ENCODE peak calls at places on chromosome 11, in ten cellular contexts. X is fibroblast of mammary gland, N is BJ, Z is heart left ventricle, G is choroid plexus epithelial cell, K is neural crest cell, I is endothelial cell, F is right atrium auricular region, O is prostate gland, A is neural progenitor cell. J is an unnamed sample.

GRCh38 chr11:66467756-66468155 is 1.1 kb downstream of the PELI3 start:
- DNase-seq in X (no peak), N (no peak), Z (peak; percentile 35), G (no peak), K (peak; percentile 58), I (no peak), F (no peak), O (no peak), A (peak; percentile 75), J (no peak)

GRCh38 chr11:75691804-75692203 is 23.0 kb upstream of the MAP6 start:
- DNase-seq in X (no peak), N (no peak), Z (no peak), G (no peak), K (no peak), I (no peak), F (no peak), O (no peak), A (no peak), J (no peak)

GRCh38 chr11:35030716-35031213 is 108.2 kb upstream of the CD44 start:
- DNase-seq in X (peak; percentile 99), N (peak; percentile 79), Z (peak; percentile 64), G (peak; percentile 94), K (no peak), I (no peak), F (peak; percentile 83), O (no peak), A (no peak), J (no peak)

GRCh38 chr11:57278721-57279095 is 41.7 kb upstream of the APLNR start:
- DNase-seq in X (no peak), N (no peak), Z (no peak), G (no peak), K (no peak), I (no peak), F (no peak), O (no peak), A (no peak), J (no peak)

GRCh38 chr11:27722117-27722844 is 22.0 kb upstream of the BDNF start:
- DNase-seq in X (peak; percentile 19), N (no peak), Z (no peak), G (peak; percentile 60), K (peak; percentile 18), I (peak; percentile 33), F (no peak), O (no peak), A (peak; percentile 58), J (no peak)

GRCh38 chr11:88402192-88402715 is 64.7 kb upstream of the CTSC start:
- DNase-seq in X (peak; percentile 91), N (peak; percentile 91), Z (no peak), G (peak; percentile 90), K (no peak), I (no peak), F (no peak), O (no peak), A (peak; percentile 7), J (no peak)

GRCh38 chr11:8604078-8604723 is 10.2 kb upstream of the STK33 start:
- DNase-seq in X (peak; percentile 100), N (peak; percentile 100), Z (no peak), G (peak; percentile 100), K (peak; percentile 56), I (peak; percentile 68), F (peak; percentile 73), O (no peak), A (peak; percentile 72), J (peak; percentile 75)

GRCh38 chr11:66694056-66694410 is 16.3 kb upstream of the RBM4B start:
- DNase-seq in X (no peak), N (no peak), Z (no peak), G (no peak), K (no peak), I (no peak), F (no peak), O (no peak), A (no peak), J (no peak)

GRCh38 chr11:47394322-47395224 is 13.8 kb upstream of the SLC39A13 start:
- DNase-seq in X (no peak), N (no peak), Z (peak; percentile 73), G (peak; percentile 88), K (no peak), I (peak; percentile 76), F (no peak), O (no peak), A (peak; percentile 2), J (no peak)

GRCh38 chr11:6584528-6584927 is 18.9 kb downstream of the RRP8 start:
- DNase-seq in X (no peak), N (no peak), Z (no peak), G (no peak), K (no peak), I (no peak), F (no peak), O (no peak), A (no peak), J (no peak)

GRCh38 chr11:44870615-44871176 is 80.0 kb downstream of the TP53I11 start:
- DNase-seq in X (no peak), N (no peak), Z (no peak), G (no peak), K (no peak), I (no peak), F (no peak), O (no peak), A (no peak), J (no peak)

GRCh38 chr11:65185869-65186341 is 4.2 kb downstream of the CAPN1 start:
- DNase-seq in X (no peak), N (no peak), Z (no peak), G (no peak), K (no peak), I (no peak), F (no peak), O (no peak), A (no peak), J (no peak)
- TF ChIP-seq CTCF in X (no peak), N (peak; percentile 20), Z (no peak), G (peak; percentile 20), K (no peak), I (no peak), F (no peak), O (no peak), A (no peak), J (no peak)

GRCh38 chr11:36432747-36433146 is 77.3 kb downstream of the TRAF6 start:
- DNase-seq in X (no peak), N (no peak), Z (no peak), G (no peak), K (no peak), I (no peak), F (no peak), O (no peak), A (no peak), J (no peak)

GRCh38 chr11:36432093-36432469 is 78.0 kb downstream of the TRAF6 start:
- DNase-seq in X (no peak), N (no peak), Z (no peak), G (no peak), K (no peak), I (no peak), F (no peak), O (no peak), A (no peak), J (no peak)

GRCh38 chr11:36431429-36432092 is 78.5 kb downstream of the TRAF6 start:
- DNase-seq in X (peak; percentile 95), N (peak; percentile 82), Z (no peak), G (peak; percentile 99), K (no peak), I (no peak), F (peak; percentile 87), O (no peak), A (peak; percentile 10), J (no peak)

GRCh38 chr11:36436084-36436483 is 74.0 kb downstream of the TRAF6 start:
- DNase-seq in X (no peak), N (no peak), Z (no peak), G (no peak), K (no peak), I (no peak), F (no peak), O (no peak), A (no peak), J (no peak)

GRCh38 chr11:36433896-36434295 is 76.2 kb downstream of the TRAF6 start:
- DNase-seq in X (no peak), N (no peak), Z (no peak), G (no peak), K (no peak), I (no peak), F (no peak), O (no peak), A (no peak), J (no peak)
- TF ChIP-seq CTCF in X (no peak), N (no peak), Z (no peak), G (no peak), K (no peak), I (no peak), F (no peak), O (no peak), A (no peak), J (no peak)

GRCh38 chr11:122114976-122115375 is 1.0 kb downstream of the BLID start:
- DNase-seq in X (no peak), N (no peak), Z (no peak), G (no peak), K (no peak), I (no peak), F (no peak), O (no peak), A (no peak), J (no peak)

GRCh38 chr11:122115520-122116343 is at the start of gene BLID:
- DNase-seq in X (peak; percentile 61), N (no peak), Z (no peak), G (peak; percentile 77), K (peak; percentile 47), I (peak; percentile 77), F (no peak), O (peak; percentile 70), A (peak; percentile 80), J (no peak)

GRCh38 chr11:122116591-122116990 is 576 bp upstream of the BLID start:
- DNase-seq in X (peak; percentile 60), N (no peak), Z (no peak), G (no peak), K (no peak), I (no peak), F (no peak), O (no peak), A (no peak), J (no peak)

GRCh38 chr11:122109932-122110331 is 6.1 kb downstream of the BLID start:
- DNase-seq in X (no peak), N (no peak), Z (no peak), G (no peak), K (no peak), I (no peak), F (no peak), O (no peak), A (no peak), J (no peak)

DNA sequence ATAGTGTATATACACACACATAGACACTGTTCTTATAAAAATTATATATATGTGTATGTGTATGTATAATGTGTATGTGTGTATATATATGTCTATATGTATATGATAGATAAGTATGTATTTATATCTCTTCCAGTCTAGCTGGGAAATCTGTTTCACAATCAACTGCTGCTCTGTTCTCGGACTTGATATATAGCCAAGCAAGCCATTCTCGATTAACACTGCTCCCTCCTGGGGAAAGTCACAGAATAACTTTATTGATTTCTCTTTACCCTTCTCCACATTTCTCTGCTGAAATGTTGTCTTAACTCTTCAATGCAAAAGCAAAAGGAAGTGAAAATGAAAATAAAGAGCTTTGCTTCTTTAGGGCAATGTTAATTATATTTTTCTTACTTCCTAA is 2.2 kb downstream of the BLID start:
- DNase-seq in X (peak; percentile 67), N (no peak), Z (no peak), G (peak; percentile 80), K (no peak), I (no peak), F (no peak), O (no peak), A (no peak), J (no peak)
- TF ChIP-seq CTCF in X (no peak), N (no peak), Z (no peak), G (peak; percentile 17), K (no peak), I (no peak), F (no peak), O (no peak), A (no peak), J (no peak)

GRCh38 chr11:131534031-131534430 is 163.6 kb downstream of the NTM start:
- DNase-seq in X (no peak), N (no peak), Z (no peak), G (no peak), K (no peak), I (no peak), F (no peak), O (no peak), A (no peak), J (no peak)
- TF ChIP-seq CTCF in X (no peak), N (no peak), Z (no peak), G (no peak), K (no peak), I (no peak), F (no peak), O (no peak), A (no peak), J (no peak)

J was measured in osteocyte.